ENCODE peak calls at places on chromosome 2, in eight cellular contexts. One of them, this sample, is unnamed.

GRCh38 chr2:12507295-12507694 is 209.4 kb upstream of the TRIB2 start:
- DNase-seq in stimulated activated naive CD4-positive, alpha-beta T cell: no peak
- DNase-seq in activated CD4-positive, CD25-positive, alpha-beta regulatory T cell: peak
- DNase-seq in GM03348: peak
- DNase-seq in brain microvascular endothelial cell: no peak
- DNase-seq in NCI-H460: no peak
- DNase-seq in fibroblast of lung: peak
- DNase-seq in osteocyte: no peak
- DNase-seq in this sample: no peak

GRCh38 chr2:114685102-114685501 is 242.7 kb downstream of the DPP10 start:
- DNase-seq in stimulated activated naive CD4-positive, alpha-beta T cell: no peak
- DNase-seq in activated CD4-positive, CD25-positive, alpha-beta regulatory T cell: no peak
- DNase-seq in GM03348: no peak
- DNase-seq in brain microvascular endothelial cell: no peak
- DNase-seq in NCI-H460: no peak
- DNase-seq in fibroblast of lung: no peak
- DNase-seq in osteocyte: no peak
- DNase-seq in this sample: no peak

GRCh38 chr2:112198780-112199179 is 56.1 kb downstream of the ZC3H8 start:
- DNase-seq in stimulated activated naive CD4-positive, alpha-beta T cell: no peak
- DNase-seq in activated CD4-positive, CD25-positive, alpha-beta regulatory T cell: no peak
- DNase-seq in GM03348: no peak
- DNase-seq in brain microvascular endothelial cell: no peak
- DNase-seq in NCI-H460: no peak
- DNase-seq in fibroblast of lung: no peak
- DNase-seq in osteocyte: no peak
- DNase-seq in this sample: no peak

GRCh38 chr2:40204268-40204667 is 247.6 kb downstream of the SLC8A1 start:
- DNase-seq in stimulated activated naive CD4-positive, alpha-beta T cell: no peak
- DNase-seq in activated CD4-positive, CD25-positive, alpha-beta regulatory T cell: no peak
- DNase-seq in GM03348: peak
- DNase-seq in brain microvascular endothelial cell: peak
- DNase-seq in NCI-H460: no peak
- DNase-seq in fibroblast of lung: peak
- DNase-seq in osteocyte: no peak
- DNase-seq in this sample: no peak

GRCh38 chr2:101162561-101163330 is 11.6 kb upstream of the TBC1D8 start:
- DNase-seq in stimulated activated naive CD4-positive, alpha-beta T cell: no peak
- DNase-seq in activated CD4-positive, CD25-positive, alpha-beta regulatory T cell: no peak
- DNase-seq in GM03348: no peak
- DNase-seq in brain microvascular endothelial cell: no peak
- DNase-seq in NCI-H460: no peak
- DNase-seq in fibroblast of lung: no peak
- DNase-seq in osteocyte: no peak
- DNase-seq in this sample: no peak

GRCh38 chr2:187971893-187972292 is 319.8 kb upstream of the GULP1 start:
- DNase-seq in stimulated activated naive CD4-positive, alpha-beta T cell: no peak
- DNase-seq in activated CD4-positive, CD25-positive, alpha-beta regulatory T cell: no peak
- DNase-seq in GM03348: no peak
- DNase-seq in brain microvascular endothelial cell: no peak
- DNase-seq in NCI-H460: no peak
- DNase-seq in fibroblast of lung: no peak
- DNase-seq in osteocyte: no peak
- DNase-seq in this sample: no peak

GRCh38 chr2:156434461-156435291 is 1.5 kb upstream of the GPD2 start:
- DNase-seq in stimulated activated naive CD4-positive, alpha-beta T cell: peak
- DNase-seq in activated CD4-positive, CD25-positive, alpha-beta regulatory T cell: no peak
- DNase-seq in GM03348: no peak
- DNase-seq in brain microvascular endothelial cell: peak
- DNase-seq in NCI-H460: no peak
- DNase-seq in fibroblast of lung: peak
- DNase-seq in osteocyte: no peak
- DNase-seq in this sample: peak

GRCh38 chr2:84880645-84881521 is at the start of gene TRABD2A:
- DNase-seq in stimulated activated naive CD4-positive, alpha-beta T cell: peak
- DNase-seq in activated CD4-positive, CD25-positive, alpha-beta regulatory T cell: peak
- DNase-seq in GM03348: peak
- DNase-seq in brain microvascular endothelial cell: no peak
- DNase-seq in NCI-H460: no peak
- DNase-seq in fibroblast of lung: no peak
- DNase-seq in osteocyte: no peak
- DNase-seq in this sample: peak

GRCh38 chr2:231069379-231070054 is 12.8 kb downstream of the PSMD1 start:
- DNase-seq in stimulated activated naive CD4-positive, alpha-beta T cell: no peak
- DNase-seq in activated CD4-positive, CD25-positive, alpha-beta regulatory T cell: no peak
- DNase-seq in GM03348: peak
- DNase-seq in brain microvascular endothelial cell: peak
- DNase-seq in NCI-H460: no peak
- DNase-seq in fibroblast of lung: peak
- DNase-seq in osteocyte: no peak
- DNase-seq in this sample: no peak

GRCh38 chr2:207121784-207122183 is 44.0 kb downstream of the KLF7 start:
- DNase-seq in stimulated activated naive CD4-positive, alpha-beta T cell: no peak
- DNase-seq in activated CD4-positive, CD25-positive, alpha-beta regulatory T cell: no peak
- DNase-seq in GM03348: peak
- DNase-seq in brain microvascular endothelial cell: peak
- DNase-seq in NCI-H460: no peak
- DNase-seq in fibroblast of lung: peak
- DNase-seq in osteocyte: no peak
- DNase-seq in this sample: no peak

GRCh38 chr2:44932564-44933392 is 8.7 kb upstream of the SIX3 start:
- DNase-seq in stimulated activated naive CD4-positive, alpha-beta T cell: no peak
- DNase-seq in activated CD4-positive, CD25-positive, alpha-beta regulatory T cell: no peak
- DNase-seq in GM03348: no peak
- DNase-seq in brain microvascular endothelial cell: no peak
- DNase-seq in NCI-H460: no peak
- DNase-seq in fibroblast of lung: no peak
- DNase-seq in osteocyte: no peak
- DNase-seq in this sample: no peak